ENCODE peak calls at places on chromosomes 16 and 17, in four cellular contexts. C is K562, N is H1, J is GM12891. Q is an unnamed sample.

GRCh38 chr16:30747799-30748633 is at the start of gene PHKG2:
- DNase-seq in C (peak), N (peak), J (peak), Q (peak)

GRCh38 chr17:38327936-38328335 is 15.8 kb downstream of the GPR179 start:
- DNase-seq in C (no peak), N (no peak), J (no peak), Q (no peak)

GRCh38 chr16:14325921-14326401 is 254.8 kb downstream of the MRTFB start:
- DNase-seq in C (no peak), N (no peak), J (no peak), Q (no peak)

GRCh38 chr17:59901604-59902003 is 8.7 kb downstream of the RPS6KB1 start:
- DNase-seq in C (no peak), N (no peak), J (no peak), Q (no peak)

GRCh38 chr16:70790815-70791214 is 10.1 kb downstream of the VAC14 start:
- DNase-seq in C (no peak), N (no peak), J (no peak), Q (no peak)

GRCh38 chr16:48965391-48965790 is 316.2 kb downstream of the CBLN1 start:
- DNase-seq in C (no peak), N (no peak), J (no peak), Q (no peak)

GRCh38 chr17:65987988-65988387 is 203.9 kb downstream of the CEP112 start:
- DNase-seq in C (no peak), N (no peak), J (no peak), Q (no peak)

GRCh38 chr17:38746893-38747384 is 1.2 kb downstream of the PCGF2 start:
- DNase-seq in C (no peak), N (no peak), J (no peak), Q (no peak)

GRCh38 chr17:63173903-63174302 is 207.9 kb downstream of the TANC2 start:
- DNase-seq in C (no peak), N (no peak), J (no peak), Q (no peak)

GRCh38 chr16:17416461-17417221 is 54.1 kb downstream of the XYLT1 start:
- DNase-seq in C (no peak), N (no peak), J (peak), Q (peak)

GRCh38 chr16:20114356-20114755 is 40.7 kb upstream of the GPR139 start:
- DNase-seq in C (no peak), N (no peak), J (no peak), Q (no peak)

GRCh38 chr16:2784536-2785100 is 2.7 kb downstream of the PRSS33 start:
- DNase-seq in C (no peak), N (no peak), J (no peak), Q (no peak)

GRCh38 chr17:71764507-71764906 is 356.3 kb upstream of the SOX9 start:
- DNase-seq in C (no peak), N (peak), J (no peak), Q (no peak)

GRCh38 chr17:66032082-66032712 is 159.7 kb downstream of the CEP112 start:
- DNase-seq in C (no peak), N (no peak), J (no peak), Q (no peak)

GRCh38 chr16:13517856-13518255 is 402.1 kb upstream of the ERCC4 start:
- DNase-seq in C (no peak), N (no peak), J (no peak), Q (no peak)

GRCh38 chr16:47160422-47160821 is 16.7 kb upstream of the NETO2 start:
- DNase-seq in C (no peak), N (no peak), J (no peak), Q (no peak)

GRCh38 chr17:74012465-74012864 is 191.0 kb upstream of the RPL38 start:
- DNase-seq in C (no peak), N (no peak), J (no peak), Q (no peak)

DNA sequence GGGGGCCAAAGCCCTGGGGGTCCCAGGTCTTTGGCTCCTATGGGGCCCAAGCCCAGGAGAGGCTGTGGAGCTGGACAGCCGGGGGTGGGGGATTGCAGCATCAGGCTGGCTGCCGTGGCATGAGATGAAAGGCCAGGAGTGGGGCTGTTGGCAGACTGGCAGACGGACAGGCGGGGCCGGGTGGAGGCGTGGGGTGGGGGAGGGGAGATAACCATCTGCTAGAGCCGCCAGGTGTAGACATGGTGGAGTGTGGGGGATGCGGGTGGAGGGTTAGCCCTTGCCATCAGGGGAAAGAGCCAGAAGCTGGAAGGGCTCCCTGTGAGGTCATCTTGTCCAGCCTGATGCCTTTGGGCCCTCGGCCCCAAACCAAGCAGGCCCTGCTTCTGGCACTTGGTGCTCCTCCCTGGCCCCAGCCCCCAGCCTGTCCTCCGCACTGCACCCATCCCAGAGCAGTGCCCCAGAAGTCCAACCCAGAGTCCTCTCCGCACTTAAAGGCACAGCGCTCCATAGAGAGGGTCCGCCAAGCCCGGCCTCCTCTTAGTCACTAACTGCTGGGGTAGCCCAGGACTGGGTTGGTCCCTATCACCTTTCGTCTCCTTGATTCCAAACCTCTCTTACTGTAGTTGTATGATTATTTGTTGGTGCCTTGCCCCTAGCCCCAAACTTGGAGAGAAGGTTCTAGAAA is 33.3 kb upstream of the DLX4 start:
- DNase-seq in C (peak), N (no peak), J (no peak), Q (no peak)
- TF ChIP-seq TAF1 in C (no peak), N (no peak), J (no peak), Q (no peak)

GRCh38 chr17:55743103-55743679 is 7.7 kb upstream of the PCTP start:
- DNase-seq in C (peak), N (no peak), J (no peak), Q (no peak)
- TF ChIP-seq POLR2A in C (no peak), N (no peak), J (no peak), Q (no peak)

DNA sequence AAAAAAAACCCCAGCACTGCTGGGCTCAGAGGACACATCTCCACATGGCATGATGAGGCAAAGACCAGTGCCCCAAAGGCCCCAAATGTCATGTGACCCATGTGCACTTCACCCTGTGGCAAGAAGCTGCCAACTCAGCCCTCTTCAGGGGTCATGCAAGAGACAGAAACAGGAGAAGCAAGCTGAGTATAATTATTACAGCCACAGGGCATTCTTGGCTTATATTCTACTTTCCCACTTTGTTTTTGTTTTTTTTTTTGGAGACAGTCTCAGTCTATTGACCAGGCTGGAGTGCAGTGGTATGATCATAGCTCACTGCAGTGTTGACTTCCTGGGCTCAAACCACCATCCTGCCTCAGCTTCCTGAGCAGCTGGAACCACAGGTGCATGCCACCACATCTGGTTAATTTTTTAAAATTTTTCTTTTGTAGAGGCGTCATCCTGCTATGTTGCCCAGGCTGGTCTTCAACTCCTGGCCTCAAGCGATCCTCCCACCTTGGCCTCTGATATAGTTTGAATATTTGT is 32.7 kb upstream of the LITAF start:
- DNase-seq in C (no peak), N (no peak), J (no peak), Q (no peak)
- TF ChIP-seq TAF1 in C (no peak), N (no peak), J (no peak), Q (no peak)

GRCh38 chr16:67277999-67278772 is 1.1 kb upstream of the PLEKHG4 start:
- DNase-seq in C (no peak), N (no peak), J (no peak), Q (no peak)
- TF ChIP-seq POLR2A in C (no peak), N (no peak), J (no peak), Q (no peak)

GRCh38 chr16:57664662-57665025 is 3.5 kb upstream of the ADGRG3 start:
- DNase-seq in C (no peak), N (no peak), J (no peak), Q (no peak)
- TF ChIP-seq TAF1 in C (no peak), N (no peak), J (no peak), Q (no peak)

DNA sequence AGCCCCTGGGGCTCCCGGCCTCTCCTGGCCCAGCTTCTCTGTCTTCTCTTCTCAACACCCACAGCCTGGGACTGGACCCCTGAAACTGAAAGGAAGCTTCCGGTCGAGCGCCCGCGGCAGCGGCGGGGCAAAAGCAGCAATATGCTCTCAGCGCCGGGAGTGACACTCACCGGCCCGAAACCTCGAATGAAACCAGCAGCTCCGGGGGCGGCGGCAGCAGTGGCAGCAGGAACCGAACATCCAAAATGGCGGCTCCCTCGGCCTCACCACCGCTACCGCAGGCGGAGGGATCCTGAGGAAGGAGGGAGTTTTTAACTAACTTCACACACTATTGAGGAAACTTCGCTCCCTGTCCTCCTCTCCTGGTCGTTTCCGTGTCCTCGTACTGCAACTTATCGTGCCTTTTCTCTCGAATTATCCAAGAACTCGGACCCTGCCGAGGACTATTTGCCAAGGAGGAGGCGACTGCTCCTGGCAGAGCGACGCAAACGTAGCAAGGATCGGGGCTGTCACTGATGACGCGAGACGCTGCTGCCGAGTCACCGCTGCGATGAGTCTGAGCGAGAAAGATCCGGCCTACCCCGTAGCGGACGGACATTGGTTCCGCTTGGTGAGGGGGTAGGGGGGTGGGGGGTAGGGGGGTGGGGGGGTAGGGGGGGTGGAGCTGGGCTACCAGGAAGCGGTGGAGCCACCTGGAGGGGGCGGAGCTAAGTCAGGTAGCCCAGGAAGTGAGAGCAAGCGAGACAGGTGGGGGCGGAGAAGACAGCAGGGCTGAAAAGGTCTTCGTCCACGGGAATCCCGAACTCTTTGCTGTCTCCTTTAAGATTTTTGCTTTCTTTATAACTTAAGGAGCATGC is at the start of gene AP1G1:
- DNase-seq in C (peak), N (peak), J (peak), Q (peak)
- TF ChIP-seq POLR2A in C (peak), N (peak), J (peak), Q (peak)

GRCh38 chr16:57070424-57070823 is 22.0 kb upstream of the CPNE2 start:
- DNase-seq in C (no peak), N (no peak), J (no peak), Q (no peak)
- TF ChIP-seq TAF1 in C (no peak), N (no peak), J (no peak), Q (no peak)

GRCh38 chr17:61405686-61406542 is 6.3 kb downstream of the TBX2 start:
- DNase-seq in C (no peak), N (no peak), J (peak), Q (no peak)

GRCh38 chr17:61406871-61407210 is 7.2 kb downstream of the TBX2 start:
- DNase-seq in C (no peak), N (no peak), J (peak), Q (no peak)

GRCh38 chr17:61408151-61409041 is 8.8 kb downstream of the TBX2 start:
- DNase-seq in C (no peak), N (no peak), J (peak), Q (no peak)

GRCh38 chr17:61406543-61406845 is 6.9 kb downstream of the TBX2 start:
- DNase-seq in C (no peak), N (no peak), J (no peak), Q (no peak)

DNA sequence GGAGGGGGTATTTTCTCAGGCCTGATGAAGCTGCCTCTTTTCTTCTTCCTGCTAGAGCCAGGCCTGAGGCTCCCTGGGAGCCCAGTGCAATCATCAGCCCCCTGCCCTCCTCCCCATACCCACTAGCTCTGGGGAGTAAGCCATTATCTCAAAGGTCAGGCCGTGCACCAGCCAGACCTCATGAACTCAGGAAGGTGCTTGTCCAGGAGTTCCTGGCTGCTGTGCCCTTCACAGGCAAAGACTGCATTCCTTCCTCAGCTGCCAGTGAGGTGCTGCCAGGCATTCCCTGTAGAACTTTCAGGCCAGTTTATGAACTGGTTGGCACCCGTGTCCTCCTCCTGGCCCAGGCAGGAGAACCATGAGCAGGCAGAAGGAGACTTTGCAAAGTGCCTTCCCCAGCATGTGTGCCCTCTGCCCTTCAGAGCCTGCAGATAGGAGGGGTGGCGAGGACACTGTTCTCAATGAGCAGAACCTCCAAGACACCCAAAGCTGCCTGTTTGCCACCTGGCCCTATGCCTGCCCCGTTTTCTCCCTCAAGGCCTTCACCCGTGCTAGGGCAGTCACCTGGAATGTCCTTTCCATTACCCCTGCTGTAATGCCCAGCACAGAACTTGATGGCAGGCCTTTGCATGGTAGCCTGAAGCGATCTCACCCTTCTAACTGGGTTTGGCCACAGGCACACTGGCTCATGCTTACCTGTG is 7.7 kb downstream of the TBX2 start:
- DNase-seq in C (no peak), N (no peak), J (peak), Q (no peak)
- TF ChIP-seq POLR2A in C (no peak), N (no peak), J (no peak), Q (no peak)

GRCh38 chr17:34299918-34300600 is 14.5 kb downstream of the CCL11 start:
- DNase-seq in C (no peak), N (no peak), J (no peak), Q (no peak)

GRCh38 chr17:34299017-34299416 is 13.5 kb downstream of the CCL11 start:
- DNase-seq in C (no peak), N (no peak), J (no peak), Q (no peak)

GRCh38 chr17:34302626-34303025 is 16.6 kb upstream of the CCL8 start:
- DNase-seq in C (no peak), N (no peak), J (no peak), Q (no peak)

GRCh38 chr17:34301986-34302385 is 16.4 kb downstream of the CCL11 start:
- DNase-seq in C (no peak), N (no peak), J (no peak), Q (no peak)

DNA sequence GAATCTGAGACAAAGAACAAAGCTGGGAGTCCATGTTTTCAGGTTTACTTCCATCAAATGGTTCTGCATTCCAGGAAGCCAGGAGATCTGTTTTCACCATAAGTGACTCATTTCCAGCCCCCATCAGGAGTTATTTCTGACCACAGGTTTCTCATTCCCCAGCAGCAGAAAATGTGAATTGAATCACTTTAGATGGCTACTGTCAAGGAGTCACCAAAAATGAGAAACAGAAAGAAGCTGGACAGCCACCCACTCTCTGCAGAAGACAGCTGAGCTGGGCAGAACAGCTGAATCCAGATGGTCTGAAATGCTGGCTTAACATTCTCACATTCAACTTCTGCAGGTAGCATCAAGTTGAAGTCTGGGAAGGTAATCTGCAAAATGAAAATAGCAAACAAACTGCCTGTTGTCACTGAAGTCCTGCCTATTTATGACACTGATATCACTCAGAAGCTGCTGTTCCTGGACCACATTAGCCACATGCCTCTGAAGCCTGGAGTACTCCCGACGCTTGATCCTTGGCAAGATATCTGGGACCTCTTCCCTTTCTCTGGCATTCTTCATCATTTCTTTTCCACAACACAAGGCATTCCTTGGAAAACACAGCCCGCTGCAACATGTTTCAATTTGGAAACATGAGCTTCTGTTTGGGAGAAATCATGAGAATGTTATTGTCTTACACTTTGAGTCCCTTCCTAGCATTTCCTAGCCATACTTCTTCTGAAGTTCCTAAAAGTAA is 15.3 kb downstream of the CCL11 start:
- DNase-seq in C (no peak), N (no peak), J (no peak), Q (no peak)
- TF ChIP-seq TAF1 in C (no peak), N (no peak), J (no peak), Q (no peak)